ENCODE peak calls at places on chromosomes 16 and 17, in five cellular contexts. V is right lobe of liver, N is A549, F is GM06990, R is IMR-90. X is an unnamed sample.

GRCh38 chr16:11359370-11359769 is 14.1 kb downstream of the RMI2 start:
- DNase-seq in V (no peak), N (no peak), F (no peak), R (peak), X (no peak)

GRCh38 chr16:23131436-23131835 is 17.8 kb downstream of the USP31 start:
- DNase-seq in V (no peak), N (no peak), F (no peak), R (no peak), X (no peak)

GRCh38 chr17:65755799-65756198 is 194.4 kb upstream of the AXIN2 start:
- DNase-seq in V (no peak), N (no peak), F (no peak), R (peak), X (no peak)

GRCh38 chr17:4440690-4441686 is 7.2 kb downstream of the SPNS3 start:
- DNase-seq in V (no peak), N (no peak), F (no peak), R (no peak), X (no peak)

GRCh38 chr16:85010931-85011845 is at the start of gene ZDHHC7:
- DNase-seq in V (peak), N (peak), F (peak), R (peak), X (peak)

GRCh38 chr16:22217890-22218730 is 12.0 kb downstream of the EEF2K start:
- DNase-seq in V (no peak), N (peak), F (peak), R (no peak), X (no peak)

GRCh38 chr17:74712756-74713155 is at the start of gene CD300LF:
- DNase-seq in V (no peak), N (no peak), F (no peak), R (no peak), X (peak)

GRCh38 chr16:1163567-1164055 is 10.7 kb downstream of the CACNA1H start:
- DNase-seq in V (no peak), N (no peak), F (no peak), R (peak), X (no peak)

GRCh38 chr16:20610192-20610891 is 34.2 kb upstream of the ACSM2B start:
- DNase-seq in V (no peak), N (no peak), F (no peak), R (no peak), X (no peak)

GRCh38 chr17:40442392-40443195 is 656 bp upstream of the IGFBP4 start:
- DNase-seq in V (no peak), N (peak), F (no peak), R (peak), X (peak)

GRCh38 chr17:44409309-44410028 is 20.0 kb upstream of the ITGA2B start:
- DNase-seq in V (no peak), N (no peak), F (no peak), R (no peak), X (no peak)
- TF ChIP-seq CTCF in V (no peak), N (no peak), F (peak), R (no peak), X (no peak)

GRCh38 chr16:4525634-4526277 is 12.8 kb downstream of the CDIP1 start:
- DNase-seq in V (no peak), N (no peak), F (no peak), R (no peak), X (peak)

GRCh38 chr16:4532238-4532637 is 6.3 kb downstream of the CDIP1 start:
- DNase-seq in V (no peak), N (no peak), F (no peak), R (no peak), X (no peak)

GRCh38 chr16:4531816-4532215 is 6.8 kb downstream of the CDIP1 start:
- DNase-seq in V (no peak), N (no peak), F (no peak), R (no peak), X (no peak)

GRCh38 chr16:4533490-4533889 is 5.1 kb downstream of the CDIP1 start:
- DNase-seq in V (no peak), N (no peak), F (no peak), R (no peak), X (no peak)

DNA sequence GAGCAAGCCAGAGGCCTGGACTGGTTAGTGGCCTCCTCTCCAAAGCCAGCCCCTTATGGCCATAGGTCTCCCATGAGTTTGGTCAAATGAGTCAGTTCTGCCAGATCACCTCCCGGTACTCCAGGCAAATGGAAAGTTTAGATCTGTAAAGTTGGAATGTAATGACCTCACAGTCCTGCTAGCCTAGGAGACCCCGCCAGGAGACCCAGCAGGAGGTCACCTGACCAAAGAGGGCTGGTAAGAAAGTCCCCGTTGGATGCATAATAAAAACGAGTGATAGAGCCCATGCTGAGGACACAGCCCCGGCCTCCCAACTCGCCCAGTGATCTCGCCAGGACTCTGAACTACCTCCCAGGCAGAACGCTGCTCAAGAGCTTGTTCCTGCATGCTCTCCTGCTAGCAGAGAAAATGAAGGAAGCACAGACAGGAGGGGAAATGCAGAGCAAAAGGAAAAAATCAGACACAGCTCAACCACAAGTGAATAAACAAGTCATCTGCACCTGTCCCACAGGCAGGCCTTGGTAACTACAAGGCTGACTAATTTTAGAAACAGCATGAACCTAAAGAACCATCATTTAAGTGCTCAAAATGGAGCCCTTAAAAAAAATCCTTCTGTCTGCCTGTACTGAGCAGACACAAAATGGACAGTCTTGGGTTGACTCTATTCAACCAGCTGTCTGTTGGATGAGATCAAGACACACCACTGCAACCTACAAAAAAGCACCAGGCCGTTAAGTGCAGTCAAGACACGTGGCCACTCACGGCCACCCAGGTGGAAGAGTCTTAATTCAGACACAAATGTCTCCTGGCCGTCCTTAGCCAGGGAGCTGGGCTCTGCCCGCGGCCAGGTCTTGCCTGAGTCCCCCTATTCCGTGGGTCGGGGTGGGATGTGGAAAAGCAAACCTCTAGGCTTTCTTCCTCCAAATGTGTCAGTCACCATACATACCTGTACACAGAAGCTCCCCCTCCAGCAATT is 9.2 kb downstream of the CDIP1 start:
- DNase-seq in V (no peak), N (no peak), F (no peak), R (peak), X (no peak)
- TF ChIP-seq CTCF in V (no peak), N (no peak), F (no peak), R (no peak), X (no peak)

GRCh38 chr16:58464047-58464915 is 35.7 kb upstream of the NDRG4 start:
- DNase-seq in V (no peak), N (no peak), F (no peak), R (no peak), X (no peak)

GRCh38 chr16:58465817-58466216 is 34.1 kb upstream of the NDRG4 start:
- DNase-seq in V (no peak), N (no peak), F (no peak), R (no peak), X (no peak)

GRCh38 chr16:58466396-58466795 is 33.5 kb upstream of the NDRG4 start:
- DNase-seq in V (no peak), N (no peak), F (no peak), R (no peak), X (no peak)

GRCh38 chr16:58462997-58463891 is 36.7 kb upstream of the NDRG4 start:
- DNase-seq in V (no peak), N (no peak), F (no peak), R (no peak), X (no peak)

DNA sequence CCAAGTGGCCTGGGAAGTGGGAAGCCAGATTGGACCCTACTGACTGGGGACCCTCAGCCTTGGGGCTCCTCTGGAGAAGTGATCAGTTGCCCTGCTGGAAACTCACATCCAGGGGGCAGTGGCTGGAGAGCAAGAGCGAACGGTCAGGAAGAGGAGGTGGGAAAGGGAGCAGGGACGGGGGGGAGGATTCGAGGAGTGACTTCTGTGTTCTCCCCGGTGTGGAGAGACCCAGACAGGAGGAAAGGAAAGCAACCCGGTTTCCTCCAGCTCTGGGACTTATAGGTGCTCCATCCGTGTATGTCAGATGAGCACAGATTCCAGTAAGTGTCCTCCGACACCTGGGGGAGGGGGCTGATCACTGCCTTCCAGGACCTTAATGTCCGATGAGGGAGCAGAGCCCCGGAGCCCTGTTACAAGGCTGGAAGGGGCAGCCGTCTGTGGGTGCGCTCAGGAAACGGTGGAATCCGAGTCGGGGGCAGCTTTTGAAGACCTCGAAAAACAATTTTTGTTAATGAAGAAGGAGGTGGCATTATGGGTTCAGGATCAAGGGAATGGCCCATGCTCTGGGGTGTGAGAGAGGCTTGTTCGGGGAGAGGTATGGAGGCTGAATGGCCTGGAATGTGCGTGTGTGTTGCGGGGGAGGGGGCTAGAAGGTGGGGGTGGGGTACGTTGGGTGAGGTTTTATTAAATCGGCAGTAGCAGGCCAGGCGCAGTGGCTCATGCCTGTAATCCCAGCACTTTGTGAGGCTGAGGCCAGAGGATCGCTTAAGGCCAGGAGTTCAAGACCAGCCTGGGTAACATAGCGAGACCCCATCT is 34.8 kb upstream of the NDRG4 start:
- DNase-seq in V (no peak), N (peak), F (no peak), R (no peak), X (no peak)
- TF ChIP-seq CTCF in V (no peak), N (no peak), F (no peak), R (no peak), X (no peak)

GRCh38 chr17:55846745-55847144 is 95.9 kb downstream of the PCTP start:
- DNase-seq in V (no peak), N (no peak), F (no peak), R (no peak), X (no peak)

GRCh38 chr17:55843785-55844184 is 92.9 kb downstream of the PCTP start:
- DNase-seq in V (no peak), N (no peak), F (no peak), R (no peak), X (no peak)

GRCh38 chr17:55842405-55843158 is 91.7 kb downstream of the PCTP start:
- DNase-seq in V (no peak), N (no peak), F (no peak), R (no peak), X (no peak)

DNA sequence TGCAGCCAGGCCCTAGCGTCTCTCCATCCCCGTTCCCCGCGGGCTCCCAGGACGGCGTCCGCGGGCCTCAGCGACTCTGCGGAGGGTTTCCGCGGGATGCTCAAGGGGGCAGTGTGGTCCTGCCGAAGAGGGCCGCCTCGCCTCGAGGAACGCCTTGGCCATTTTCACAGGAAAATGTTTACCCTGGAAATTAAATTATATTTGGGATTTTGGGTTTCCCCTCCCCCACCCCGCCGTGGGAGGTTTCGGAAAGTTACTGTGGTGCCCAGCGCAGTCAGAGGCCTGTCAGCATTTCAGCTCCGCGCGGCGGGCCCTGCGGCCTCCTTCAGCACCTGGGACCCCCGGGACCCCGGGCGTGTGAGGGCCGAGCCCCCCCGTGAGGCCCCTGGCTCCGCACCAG is 94.5 kb downstream of the PCTP start:
- DNase-seq in V (peak), N (peak), F (peak), R (peak), X (peak)
- TF ChIP-seq CTCF in V (peak), N (peak), F (peak), R (peak), X (peak)

GRCh38 chr17:6780886-6781285 is 4.9 kb downstream of the FBXO39 start:
- DNase-seq in V (no peak), N (no peak), F (no peak), R (no peak), X (no peak)

GRCh38 chr17:6782244-6782643 is 6.2 kb downstream of the FBXO39 start:
- DNase-seq in V (no peak), N (no peak), F (no peak), R (no peak), X (no peak)

GRCh38 chr17:6775871-6776405 is at the start of gene FBXO39:
- DNase-seq in V (no peak), N (no peak), F (peak), R (no peak), X (no peak)

GRCh38 chr17:6780001-6780400 is 4.0 kb downstream of the FBXO39 start:
- DNase-seq in V (no peak), N (no peak), F (no peak), R (no peak), X (no peak)

GRCh38 chr17:6779411-6779810 is 3.4 kb downstream of the FBXO39 start:
- DNase-seq in V (no peak), N (no peak), F (no peak), R (no peak), X (no peak)
- TF ChIP-seq CTCF in V (no peak), N (no peak), F (no peak), R (no peak), X (no peak)

GRCh38 chr16:8571061-8571596 is 19.2 kb downstream of the TMEM114 start:
- DNase-seq in V (no peak), N (no peak), F (no peak), R (peak), X (no peak)

GRCh38 chr16:8572063-8572918 is 18.0 kb downstream of the TMEM114 start:
- DNase-seq in V (no peak), N (no peak), F (no peak), R (no peak), X (no peak)

GRCh38 chr16:8576141-8577004 is 13.9 kb downstream of the TMEM114 start:
- DNase-seq in V (no peak), N (no peak), F (no peak), R (no peak), X (no peak)

GRCh38 chr16:8575399-8575798 is 14.9 kb downstream of the TMEM114 start:
- DNase-seq in V (no peak), N (no peak), F (no peak), R (no peak), X (no peak)

DNA sequence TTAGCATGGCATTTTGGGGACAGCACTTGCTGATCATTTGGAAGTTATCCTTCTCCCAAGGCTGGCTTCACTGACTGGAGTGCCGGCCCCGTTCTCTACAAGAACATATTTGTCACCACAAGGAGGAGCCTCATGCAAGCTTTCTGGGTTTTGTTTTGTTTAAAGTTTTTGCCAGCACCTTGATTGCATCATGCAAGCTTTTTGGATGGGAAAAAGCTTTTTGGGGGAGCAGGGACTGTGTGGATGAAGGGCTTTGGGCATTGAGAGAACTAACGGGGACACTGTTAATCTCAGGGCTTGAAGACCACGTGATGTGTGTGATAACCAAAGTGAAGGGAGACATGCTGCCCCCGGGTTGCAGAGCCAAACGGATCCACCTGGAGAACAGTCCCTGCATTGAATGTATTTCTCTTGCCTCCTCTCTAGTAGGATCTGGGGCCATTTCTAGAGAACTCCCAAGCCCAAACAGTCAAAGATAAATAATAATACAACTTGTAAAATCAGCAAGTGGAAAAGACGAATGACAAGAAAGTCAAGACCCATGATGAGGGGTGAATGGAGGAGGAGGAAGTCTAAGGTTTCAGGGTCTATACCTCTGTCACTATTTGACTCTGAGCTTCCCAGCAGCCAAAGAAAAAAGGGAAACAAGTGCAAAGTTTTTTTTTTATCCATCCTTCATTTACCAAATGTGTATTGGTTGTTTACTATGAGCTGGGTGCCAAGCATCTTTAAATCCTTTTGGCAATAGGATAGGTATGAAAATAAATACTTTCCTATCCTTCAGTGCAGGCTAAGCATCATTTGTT is 17.2 kb downstream of the TMEM114 start:
- DNase-seq in V (no peak), N (peak), F (no peak), R (peak), X (peak)
- TF ChIP-seq CTCF in V (peak), N (peak), F (peak), R (peak), X (peak)

X was measured in tibial nerve.